ENCODE peak calls at places on chromosomes 12 and 14, in seven cellular contexts. I, O, K, E, T, J and D are unnamed samples.

GRCh38 chr14:75295491-75296338 is 17.1 kb downstream of the FOS start:
- DNase-seq in I (peak), O (peak), K (peak), E (peak), T (peak), J (peak), D (peak)

GRCh38 chr12:33253123-33253522 is 186.5 kb downstream of the SYT10 start:
- DNase-seq in I (no peak), O (no peak), K (no peak), E (no peak), T (no peak), J (no peak), D (no peak)

GRCh38 chr14:86221000-86221399 is 691.1 kb downstream of the FLRT2 start:
- DNase-seq in I (no peak), O (no peak), K (no peak), E (no peak), T (no peak), J (peak), D (no peak)

GRCh38 chr14:73788871-73789590 is 62.6 kb upstream of the PTGR2 start:
- DNase-seq in I (no peak), O (no peak), K (no peak), E (no peak), T (no peak), J (no peak), D (peak)

GRCh38 chr12:5511644-5512584 is 80.0 kb downstream of the NTF3 start:
- DNase-seq in I (peak), O (peak), K (no peak), E (no peak), T (no peak), J (no peak), D (peak)

GRCh38 chr12:5102806-5103205 is 59.1 kb downstream of the KCNA5 start:
- DNase-seq in I (no peak), O (no peak), K (no peak), E (no peak), T (no peak), J (no peak), D (no peak)

GRCh38 chr14:68807148-68807600 is 14.3 kb upstream of the ZFP36L1 start:
- DNase-seq in I (peak), O (peak), K (no peak), E (no peak), T (no peak), J (peak), D (peak)

GRCh38 chr12:108792361-108793292 is 61.3 kb upstream of the CORO1C start:
- DNase-seq in I (no peak), O (no peak), K (no peak), E (no peak), T (peak), J (no peak), D (no peak)

GRCh38 chr12:91893476-91893875 is 252.2 kb downstream of the BTG1 start:
- DNase-seq in I (no peak), O (no peak), K (no peak), E (no peak), T (peak), J (no peak), D (no peak)

GRCh38 chr12:48996794-48997718 is 2.1 kb downstream of the DDN start:
- DNase-seq in I (peak), O (peak), K (no peak), E (peak), T (peak), J (peak), D (peak)

GRCh38 chr14:30389134-30389900 is 169.6 kb upstream of the G2E3 start:
- DNase-seq in I (no peak), O (no peak), K (no peak), E (no peak), T (no peak), J (no peak), D (no peak)